ENCODE peak calls at places on chromosome 2, in eight cellular contexts. Q is Calu3; L is stimulated activated CD4-positive, alpha-beta T cell treated with anti-CD3 and anti-CD28 coated beads, Interleukin-4, amount 100 ng/mL, for 1 hour; F is DMS79 treated with DMSO at 0.1 percent for 48 hours; G is stimulated activated CD8-positive, alpha-beta memory T cell treated with anti-CD3 and anti-CD28 coated beads, Interleukin-4, amount 100 ng/mL, for 4 hours; X is GM20000; Z is NCI-H1092; Y is right cardiac atrium. V is an unnamed sample.

GRCh38 chr2:172962824-172963223 is 112.8 kb upstream of the MAP3K20 start:
- DNase-seq in G (no peak), Q (peak), Z (no peak), Y (no peak), L (no peak), X (no peak), F (no peak), V (no peak)

GRCh38 chr2:205752924-205753323 is 70.6 kb downstream of the NRP2 start:
- DNase-seq in X (no peak), G (no peak), F (no peak), Q (no peak), L (no peak), Z (no peak), Y (no peak), V (no peak)

GRCh38 chr2:37389984-37390765 is 45.7 kb downstream of the QPCT start:
- DNase-seq in Z (no peak), G (peak), Q (peak), L (peak), X (peak), Y (no peak), F (no peak), V (peak)

GRCh38 chr2:175732523-175732922 is 269.5 kb downstream of the LNPK start:
- DNase-seq in G (no peak), L (no peak), Z (no peak), Y (no peak), F (no peak), X (no peak), Q (no peak), V (no peak)

GRCh38 chr2:241194811-241195210 is 6.3 kb downstream of the ANO7 start:
- DNase-seq in Y (no peak), L (no peak), Z (no peak), F (no peak), G (no peak), X (no peak), Q (no peak), V (no peak)

GRCh38 chr2:8518986-8519669 is 162.7 kb upstream of the ID2 start:
- DNase-seq in G (no peak), X (no peak), Z (no peak), Y (no peak), Q (no peak), F (no peak), L (no peak), V (no peak)

GRCh38 chr2:219565130-219566080 is 5.9 kb downstream of the OBSL1 start:
- DNase-seq in Z (no peak), Q (no peak), G (no peak), Y (no peak), L (no peak), X (no peak), F (no peak), V (no peak)

GRCh38 chr2:225104971-225105370 is 62.7 kb upstream of the DOCK10 start:
- DNase-seq in Z (no peak), Q (peak), X (no peak), F (no peak), L (no peak), G (no peak), Y (no peak), V (no peak)

GRCh38 chr2:241501551-241501950 is 6.8 kb downstream of the STK25 start:
- DNase-seq in X (no peak), Z (no peak), Y (no peak), L (no peak), G (no peak), F (no peak), Q (no peak), V (no peak)

GRCh38 chr2:105926960-105927678 is 182.4 kb downstream of the NCK2 start:
- DNase-seq in L (peak), F (no peak), Y (no peak), Z (no peak), G (peak), Q (peak), X (no peak), V (no peak)

GRCh38 chr2:213162515-213163118 is 11.2 kb upstream of the IKZF2 start:
- DNase-seq in X (no peak), Z (no peak), L (no peak), Y (no peak), F (no peak), G (no peak), Q (no peak), V (no peak)

GRCh38 chr2:26838121-26838906 is 9.6 kb upstream of the DPYSL5 start:
- DNase-seq in Z (no peak), L (no peak), G (no peak), F (no peak), X (no peak), Y (no peak), Q (no peak), V (no peak)

GRCh38 chr2:7634370-7634769 is 717.2 kb downstream of the RNF144A start:
- DNase-seq in G (no peak), X (no peak), Y (no peak), L (no peak), F (no peak), Q (no peak), Z (peak), V (no peak)

GRCh38 chr2:85529809-85530208 is 9.2 kb upstream of the MAT2A start:
- DNase-seq in Y (no peak), Q (no peak), L (no peak), Z (no peak), G (no peak), F (no peak), X (no peak), V (no peak)

GRCh38 chr2:100038019-100038418 is 104.4 kb downstream of the AFF3 start:
- DNase-seq in L (no peak), X (no peak), Z (no peak), F (no peak), G (no peak), Q (no peak), Y (no peak), V (no peak)

GRCh38 chr2:52220393-52220792 is 1188.5 kb upstream of the NRXN1 start:
- DNase-seq in G (no peak), F (peak), Y (no peak), Q (no peak), X (no peak), L (no peak), Z (peak), V (no peak)

GRCh38 chr2:112706170-112706664 is 14.6 kb upstream of the NT5DC4 start:
- DNase-seq in Q (no peak), Z (no peak), G (no peak), F (no peak), Y (no peak), L (no peak), X (peak), V (no peak)

GRCh38 chr2:11446733-11447248 is 19.2 kb downstream of the E2F6 start:
- DNase-seq in G (no peak), Q (peak), Y (peak), L (peak), Z (peak), F (peak), X (peak), V (no peak)

GRCh38 chr2:195570329-195570728 is 86.7 kb upstream of the SLC39A10 start:
- DNase-seq in F (no peak), Z (no peak), Y (no peak), Q (no peak), X (no peak), L (no peak), G (no peak), V (no peak)

GRCh38 chr2:67346718-67347407 is 50.3 kb upstream of the ETAA1 start:
- DNase-seq in L (no peak), Y (no peak), X (no peak), Z (no peak), F (no peak), G (no peak), Q (no peak), V (no peak)

GRCh38 chr2:137644689-137645088 is 319.6 kb upstream of the HNMT start:
- DNase-seq in G (no peak), F (no peak), Z (no peak), L (no peak), Q (no peak), Y (no peak), X (no peak), V (no peak)

GRCh38 chr2:203623104-203623503 is 83.3 kb upstream of the CD28 start:
- DNase-seq in Z (no peak), Y (no peak), G (no peak), Q (no peak), F (no peak), X (no peak), L (no peak), V (peak)

V was measured in epithelial cell of proximal tubule.